ENCODE peak calls at places on chromosome 3, in eight cellular contexts. U, K, F, M, R, P, N and L are unnamed samples.

GRCh38 chr3:156908398-156908797 is 82.2 kb downstream of the LEKR1 start:
- DNase-seq in U (no peak), K (no peak), F (no peak), M (no peak), R (no peak), P (no peak), N (no peak), L (no peak)

GRCh38 chr3:133563186-133563591 is 10.3 kb upstream of the CDV3 start:
- DNase-seq in U (no peak), K (no peak), F (no peak), M (no peak), R (no peak), P (no peak), N (no peak), L (no peak)

GRCh38 chr3:42547401-42547945 is 34.3 kb downstream of the SEC22C start:
- DNase-seq in U (peak; percentile 49), K (no peak), F (peak; percentile 33), M (peak; percentile 82), R (peak; percentile 73), P (peak; percentile 73), N (peak; percentile 74), L (peak; percentile 45)

GRCh38 chr3:17810759-17811158 is 68.3 kb upstream of the TBC1D5 start:
- DNase-seq in U (no peak), K (no peak), F (no peak), M (no peak), R (no peak), P (no peak), N (no peak), L (no peak)

GRCh38 chr3:45187597-45188210 is 38.4 kb downstream of the TMEM158 start:
- DNase-seq in U (no peak), K (no peak), F (no peak), M (no peak), R (no peak), P (no peak), N (no peak), L (no peak)

GRCh38 chr3:19945405-19946290 is 1.2 kb upstream of the RAB5A start:
- DNase-seq in U (peak; percentile 16), K (no peak), F (no peak), M (peak; percentile 10), R (no peak), P (peak; percentile 49), N (no peak), L (no peak)

GRCh38 chr3:187802928-187803259 is 57.6 kb upstream of the BCL6 start:
- DNase-seq in U (no peak), K (no peak), F (no peak), M (no peak), R (no peak), P (no peak), N (no peak), L (no peak)

GRCh38 chr3:13272831-13273603 is 147.1 kb downstream of the NUP210 start:
- DNase-seq in U (no peak), K (no peak), F (no peak), M (no peak), R (no peak), P (peak; percentile 9), N (no peak), L (no peak)

GRCh38 chr3:172341482-172342059 is 106.7 kb downstream of the GHSR start:
- DNase-seq in U (no peak), K (peak; percentile 32), F (no peak), M (peak; percentile 76), R (no peak), P (no peak), N (no peak), L (no peak)

GRCh38 chr3:197516517-197516889 is 39.3 kb downstream of the BDH1 start:
- DNase-seq in U (no peak), K (peak; percentile 97), F (no peak), M (peak; percentile 87), R (no peak), P (no peak), N (no peak), L (no peak)

GRCh38 chr3:184338538-184338945 is 1.1 kb downstream of the FAM131A start:
- DNase-seq in U (peak; percentile 96), K (no peak), F (peak; percentile 74), M (peak; percentile 85), R (peak; percentile 91), P (peak; percentile 89), N (peak; percentile 89), L (no peak)
- H3K27ac ChIP-seq in U (peak overlapping the region; percentile 100), K (peak overlapping the region; percentile 56), F (peak overlapping the region; percentile 98), M (peak overlapping the region; percentile 100), R (peak overlapping the region; percentile 91), P (peak overlapping the region; percentile 94), N (peak overlapping the region; percentile 96), L (peak overlapping the region; percentile 98)

DNA sequence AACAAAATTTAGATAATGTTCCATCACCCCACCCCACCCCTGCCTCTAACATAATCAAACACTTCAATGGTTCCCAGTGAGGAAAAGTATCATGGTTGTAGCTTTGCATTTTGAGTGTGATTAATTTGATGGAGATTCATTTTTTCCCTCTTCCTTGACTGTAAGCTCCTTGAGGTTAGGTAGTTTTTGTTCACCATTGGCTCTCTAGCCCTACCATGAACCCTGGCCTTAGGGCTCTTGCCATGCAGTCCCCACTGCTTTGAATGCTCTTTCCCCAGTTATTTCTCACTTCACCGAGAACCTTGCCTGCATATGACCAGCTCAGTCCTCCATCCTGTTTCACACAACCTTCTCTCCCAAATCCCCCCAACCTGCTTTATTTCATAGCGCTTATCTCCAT is 5.0 kb upstream of the MBNL1 start:
- DNase-seq in U (no peak), K (no peak), F (no peak), M (no peak), R (no peak), P (no peak), N (no peak), L (no peak)
- H3K27me3 ChIP-seq in U (no peaks in the 10 kb centered on the region), K (no peaks in the 10 kb centered on the region), F (no peaks in the 10 kb centered on the region), M (no peaks in the 10 kb centered on the region), R (no peaks in the 10 kb centered on the region), P (no peaks in the 10 kb centered on the region), N (no peaks in the 10 kb centered on the region), L (no peaks in the 10 kb centered on the region)

GRCh38 chr3:31592764-31593163 is 60.0 kb downstream of the STT3B start:
- DNase-seq in U (no peak), K (no peak), F (no peak), M (peak; percentile 14), R (no peak), P (no peak), N (no peak), L (no peak)
- H3K9me3 ChIP-seq in U (peaks cover 7% of the 10 kb centered on the region), K (no peaks in the 10 kb centered on the region), F (peaks cover 33% of the 10 kb centered on the region), M (peaks cover 3% of the 10 kb centered on the region), R (peaks cover 16% of the 10 kb centered on the region), P (no peaks in the 10 kb centered on the region), N (peaks cover 32% of the 10 kb centered on the region), L (no peaks in the 10 kb centered on the region)

GRCh38 chr3:126287171-126287535 is 70.1 kb downstream of the KLF15 start:
- DNase-seq in U (no peak), K (no peak), F (no peak), M (no peak), R (no peak), P (no peak), N (no peak), L (no peak)

GRCh38 chr3:126285369-126285768 is 71.8 kb downstream of the KLF15 start:
- DNase-seq in U (no peak), K (no peak), F (no peak), M (no peak), R (no peak), P (no peak), N (no peak), L (no peak)

GRCh38 chr3:126288314-126288713 is 68.9 kb downstream of the KLF15 start:
- DNase-seq in U (no peak), K (no peak), F (peak; percentile 34), M (no peak), R (no peak), P (peak; percentile 55), N (peak; percentile 74), L (peak; percentile 82)

GRCh38 chr3:126290325-126290724 is 66.9 kb downstream of the KLF15 start:
- DNase-seq in U (no peak), K (no peak), F (no peak), M (no peak), R (no peak), P (no peak), N (no peak), L (no peak)

DNA sequence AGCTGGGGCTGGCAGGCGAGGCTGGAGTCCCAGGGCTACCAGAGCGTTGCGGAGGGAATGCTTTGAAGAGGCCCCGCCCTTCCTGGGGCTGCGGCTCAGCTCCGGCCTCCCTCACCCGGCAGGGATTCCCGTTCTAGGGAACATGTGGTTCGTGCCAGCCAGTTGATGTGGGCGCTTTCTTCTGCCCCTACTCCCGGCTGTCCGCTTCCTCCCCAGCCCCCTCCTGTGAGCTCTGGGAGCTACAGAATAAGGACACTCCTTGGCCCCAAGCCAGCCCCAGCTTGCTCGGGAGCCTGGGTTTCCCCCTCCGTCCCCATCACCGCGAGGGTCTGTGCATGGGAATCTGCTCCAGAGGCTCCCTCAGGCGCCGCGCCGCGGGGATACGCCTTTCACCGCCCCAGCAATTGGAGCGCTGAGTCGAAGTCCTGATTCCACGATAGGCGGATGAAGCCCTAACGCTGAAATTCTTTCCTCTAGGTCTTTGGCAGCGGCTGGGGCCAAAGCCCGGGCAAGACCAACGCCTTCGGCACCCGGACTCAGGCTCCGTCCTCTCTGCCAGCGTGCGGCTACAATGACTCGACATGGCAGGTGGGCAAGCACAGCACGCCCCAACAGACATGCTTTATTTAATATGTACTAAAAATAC is 69.5 kb downstream of the KLF15 start:
- DNase-seq in U (peak; percentile 62), K (no peak), F (peak; percentile 47), M (peak; percentile 80), R (peak; percentile 69), P (peak; percentile 82), N (peak; percentile 71), L (peak; percentile 79)
- H3K27ac ChIP-seq in U (peak overlapping the region; percentile 66), K (peak overlapping the region; percentile 26), F (peak overlapping the region; percentile 74), M (no peak overlapping the region), R (peak overlapping the region; percentile 81), P (peak overlapping the region; percentile 92), N (peak overlapping the region; percentile 87), L (peak overlapping the region; percentile 92)

GRCh38 chr3:181703701-181704420 is 7.9 kb upstream of the SOX2 start:
- DNase-seq in U (no peak), K (no peak), F (no peak), M (no peak), R (no peak), P (no peak), N (no peak), L (no peak)
- H3K27me3 ChIP-seq in U (peaks cover 99% of the 10 kb centered on the region), K (peaks cover 56% of the 10 kb centered on the region), F (peaks cover 98% of the 10 kb centered on the region), M (peaks cover 94% of the 10 kb centered on the region), R (peaks cover 98% of the 10 kb centered on the region), P (no peaks in the 10 kb centered on the region), N (peaks cover 99% of the 10 kb centered on the region), L (peaks cover 95% of the 10 kb centered on the region)